ENCODE peak calls at places on chromosomes 6 and 20, in eight cellular contexts. One of them, this sample, is unnamed.

GRCh38 chr20:45358282-45359068 is 4.5 kb upstream of the SYS1 start:
- DNase-seq in Jurkat, Clone E6-1: no peak
- DNase-seq in nucleus accumbens: peak
- DNase-seq in foreskin keratinocyte: peak
- DNase-seq in cardiac muscle cell: no peak
- DNase-seq in WTC11: no peak
- DNase-seq in B cell: no peak
- DNase-seq in small intestine: no peak
- DNase-seq in this sample: no peak

GRCh38 chr6:155085582-155086253 is 90.6 kb downstream of the TIAM2 start:
- DNase-seq in cardiac muscle cell: peak
- DNase-seq in foreskin keratinocyte: peak
- DNase-seq in B cell: no peak
- DNase-seq in nucleus accumbens: no peak
- DNase-seq in small intestine: peak
- DNase-seq in WTC11: no peak
- DNase-seq in Jurkat, Clone E6-1: no peak
- DNase-seq in this sample: no peak

GRCh38 chr6:89154131-89154530 is 8.3 kb downstream of the PM20D2 start:
- DNase-seq in foreskin keratinocyte: no peak
- DNase-seq in Jurkat, Clone E6-1: no peak
- DNase-seq in WTC11: no peak
- DNase-seq in nucleus accumbens: no peak
- DNase-seq in cardiac muscle cell: no peak
- DNase-seq in B cell: no peak
- DNase-seq in small intestine: no peak
- DNase-seq in this sample: no peak

GRCh38 chr20:1624811-1625690 is 5.2 kb upstream of the SIRPB1 start:
- DNase-seq in cardiac muscle cell: no peak
- DNase-seq in WTC11: no peak
- DNase-seq in B cell: no peak
- DNase-seq in nucleus accumbens: no peak
- DNase-seq in Jurkat, Clone E6-1: no peak
- DNase-seq in foreskin keratinocyte: no peak
- DNase-seq in small intestine: no peak
- DNase-seq in this sample: peak

GRCh38 chr6:166752097-166752496 is 125.0 kb upstream of the RPS6KA2 start:
- DNase-seq in WTC11: no peak
- DNase-seq in small intestine: no peak
- DNase-seq in B cell: no peak
- DNase-seq in nucleus accumbens: no peak
- DNase-seq in Jurkat, Clone E6-1: no peak
- DNase-seq in cardiac muscle cell: no peak
- DNase-seq in foreskin keratinocyte: no peak
- DNase-seq in this sample: no peak

GRCh38 chr6:101716387-101716786 is 322.9 kb downstream of the GRIK2 start:
- DNase-seq in WTC11: no peak
- DNase-seq in nucleus accumbens: no peak
- DNase-seq in Jurkat, Clone E6-1: no peak
- DNase-seq in foreskin keratinocyte: no peak
- DNase-seq in B cell: no peak
- DNase-seq in small intestine: no peak
- DNase-seq in cardiac muscle cell: no peak
- DNase-seq in this sample: no peak

GRCh38 chr6:30490031-30490876 is 945 bp downstream of the HLA-E start:
- DNase-seq in WTC11: peak
- DNase-seq in Jurkat, Clone E6-1: peak
- DNase-seq in foreskin keratinocyte: peak
- DNase-seq in nucleus accumbens: no peak
- DNase-seq in cardiac muscle cell: peak
- DNase-seq in small intestine: peak
- DNase-seq in B cell: peak
- DNase-seq in this sample: peak

GRCh38 chr20:57664476-57664875 is 44.2 kb upstream of the ZBP1 start:
- DNase-seq in WTC11: peak
- DNase-seq in Jurkat, Clone E6-1: no peak
- DNase-seq in nucleus accumbens: no peak
- DNase-seq in cardiac muscle cell: no peak
- DNase-seq in foreskin keratinocyte: no peak
- DNase-seq in small intestine: no peak
- DNase-seq in B cell: no peak
- DNase-seq in this sample: no peak

GRCh38 chr6:79543886-79544285 is 6.7 kb upstream of the LCA5 start:
- DNase-seq in nucleus accumbens: no peak
- DNase-seq in cardiac muscle cell: no peak
- DNase-seq in foreskin keratinocyte: no peak
- DNase-seq in small intestine: no peak
- DNase-seq in B cell: no peak
- DNase-seq in WTC11: no peak
- DNase-seq in Jurkat, Clone E6-1: no peak
- DNase-seq in this sample: no peak